ENCODE peak calls at places on chromosomes 12 and 14, in five cellular contexts. Q is brain microvascular endothelial cell, C is lung, B is body of pancreas, S is HepG2. I is an unnamed sample.

GRCh38 chr12:34287437-34287836 is 265.1 kb downstream of the ALG10 start:
- DNase-seq in S (no peak), C (no peak), Q (no peak), B (no peak), I (no peak)

GRCh38 chr12:50314629-50315312 is 31.5 kb upstream of the LIMA1 start:
- DNase-seq in Q (peak; percentile 53), C (no peak), S (peak; percentile 46), B (no peak), I (peak; percentile 89)

GRCh38 chr12:52213541-52214420 is 19.3 kb upstream of the KRT7 start:
- DNase-seq in B (peak; percentile 91), Q (peak; percentile 68), C (peak; percentile 85), S (peak; percentile 57), I (peak; percentile 76)

GRCh38 chr12:80711866-80712265 is 4.4 kb downstream of the MYF6 start:
- DNase-seq in C (no peak), Q (no peak), S (no peak), B (no peak), I (no peak)

GRCh38 chr12:57236224-57236924 is 6.9 kb downstream of the SHMT2 start:
- DNase-seq in S (no peak), C (no peak), B (no peak), Q (no peak), I (no peak)

GRCh38 chr12:121278450-121279375 is 17.8 kb downstream of the CAMKK2 start:
- DNase-seq in Q (no peak), S (no peak), C (peak; percentile 54), B (peak; percentile 59), I (peak; percentile 89)

GRCh38 chr12:119749666-119750065 is 81.7 kb downstream of the PRKAB1 start:
- DNase-seq in S (no peak), B (no peak), Q (no peak), C (no peak), I (peak; percentile 8)

GRCh38 chr12:82099216-82099615 is 259.0 kb downstream of the CCDC59 start:
- DNase-seq in S (no peak), B (no peak), Q (no peak), C (no peak), I (no peak)

GRCh38 chr12:6494968-6495367 is 1.1 kb downstream of the NCAPD2 start:
- DNase-seq in Q (no peak), C (no peak), B (no peak), S (no peak), I (no peak)

GRCh38 chr12:91687052-91688017 is 458.3 kb downstream of the BTG1 start:
- DNase-seq in C (no peak), Q (peak; percentile 39), S (no peak), B (no peak), I (no peak)

GRCh38 chr14:69997849-69998248 is 118.6 kb downstream of the SMOC1 start:
- DNase-seq in C (no peak), S (peak; percentile 47), B (peak; percentile 72), Q (peak; percentile 86), I (peak; percentile 64)

GRCh38 chr12:115229517-115229916 is 545.5 kb upstream of the TBX3 start:
- DNase-seq in C (no peak), S (no peak), Q (no peak), B (no peak), I (no peak)

GRCh38 chr12:6904280-6905276 is at the start of gene LRRC23:
- DNase-seq in C (peak; percentile 98), B (peak; percentile 99), S (peak; percentile 90), Q (peak; percentile 96), I (peak; percentile 93)

GRCh38 chr14:100622708-100623485 is 35.7 kb upstream of the BEGAIN start:
- DNase-seq in S (no peak), B (no peak), Q (no peak), C (no peak), I (no peak)

GRCh38 chr12:115402443-115403170 is 718.6 kb upstream of the TBX3 start:
- DNase-seq in S (no peak), B (no peak), Q (no peak), C (no peak), I (peak; percentile 65)

GRCh38 chr12:65612440-65612839 is 211.8 kb upstream of the HMGA2 start:
- DNase-seq in B (no peak), C (no peak), Q (peak; percentile 78), S (no peak), I (peak; percentile 82)

GRCh38 chr14:106094654-106095189 is 568.3 kb downstream of the TMEM121 start:
- DNase-seq in S (peak; percentile 42), B (peak; percentile 28), Q (no peak), C (no peak), I (no peak)
- TF ChIP-seq CTCF in S (peak; percentile 66), B (no peak), Q (no peak), C (no peak), I (no peak)

GRCh38 chr12:108852674-108853073 is 4.7 kb downstream of the SSH1 start:
- DNase-seq in B (no peak), C (no peak), Q (no peak), S (no peak), I (peak; percentile 70)
- H3K4me3 ChIP-seq in B (no peak overlapping the region), C (no peak overlapping the region), Q (peak overlapping the region; percentile 15), S (no peak overlapping the region), I (peak overlapping the region; percentile 43)

DNA sequence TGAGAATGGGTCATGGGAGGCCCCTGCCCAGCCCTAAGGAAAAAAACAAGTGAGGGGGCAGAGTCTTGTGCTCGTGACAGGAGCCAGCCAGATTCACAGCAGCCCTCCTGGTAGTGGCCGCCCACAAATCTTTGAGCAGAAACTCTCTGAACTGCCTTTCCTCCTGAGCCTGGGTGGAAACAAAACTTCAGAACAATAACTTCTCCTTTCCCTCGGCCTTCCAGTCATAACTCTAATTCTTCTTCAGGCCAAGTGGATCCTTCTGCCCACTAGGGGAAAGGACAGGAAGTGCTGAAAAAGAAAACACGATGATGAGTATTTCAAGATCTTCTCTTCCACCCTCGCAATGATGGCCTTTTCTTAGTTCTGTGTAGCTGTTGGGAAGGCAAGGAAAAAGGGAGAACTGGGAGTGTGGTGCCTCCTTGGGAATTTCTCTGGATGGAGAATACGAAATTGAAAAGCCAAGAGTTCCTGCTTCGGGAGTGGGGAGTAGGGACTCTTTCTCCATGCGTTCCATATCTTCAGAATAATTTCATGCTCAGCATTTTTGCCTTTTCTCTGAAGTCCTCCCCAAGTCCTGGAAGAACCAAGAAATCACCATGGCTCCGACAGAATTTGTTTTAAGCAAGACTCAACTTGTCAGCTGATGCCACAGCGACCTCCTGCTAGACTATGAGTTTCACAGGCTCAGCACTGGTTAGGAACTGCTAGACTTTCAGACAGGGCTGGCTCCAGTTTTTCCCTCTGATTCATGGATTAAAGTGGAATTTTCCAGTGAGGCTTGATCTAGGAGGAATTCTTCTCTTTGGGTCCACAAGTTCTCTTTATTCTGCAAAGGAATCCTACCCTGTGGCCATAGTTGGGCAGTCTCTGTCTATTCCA is 188.9 kb downstream of the CAND1 start:
- DNase-seq in C (no peak), B (no peak), S (no peak), Q (no peak), I (peak; percentile 67)
- TF ChIP-seq CTCF in C (no peak), B (peak; percentile 19), S (no peak), Q (peak; percentile 60), I (peak; percentile 71)

GRCh38 chr12:2960432-2960956 is 1.3 kb downstream of the TEAD4 start:
- DNase-seq in Q (peak; percentile 36), C (no peak), B (no peak), S (peak; percentile 34), I (peak; percentile 39)

GRCh38 chr12:2960996-2961616 is 1.9 kb downstream of the TEAD4 start:
- DNase-seq in S (no peak), B (no peak), C (no peak), Q (no peak), I (peak; percentile 22)

GRCh38 chr12:2963154-2963759 is 4.1 kb downstream of the TEAD4 start:
- DNase-seq in S (peak; percentile 96), Q (no peak), B (peak; percentile 45), C (no peak), I (no peak)

GRCh38 chr12:2961705-2962104 is 2.5 kb downstream of the TEAD4 start:
- DNase-seq in Q (no peak), B (no peak), S (peak; percentile 61), C (no peak), I (no peak)

GRCh38 chr12:2963760-2964292 is 4.6 kb downstream of the TEAD4 start:
- DNase-seq in C (no peak), Q (peak; percentile 16), S (peak; percentile 78), B (no peak), I (peak; percentile 14)
- H3K4me3 ChIP-seq in C (no peak overlapping the region), Q (peak overlapping the region; percentile 32), S (peak overlapping the region; percentile 63), B (no peak overlapping the region), I (no peak overlapping the region)

DNA sequence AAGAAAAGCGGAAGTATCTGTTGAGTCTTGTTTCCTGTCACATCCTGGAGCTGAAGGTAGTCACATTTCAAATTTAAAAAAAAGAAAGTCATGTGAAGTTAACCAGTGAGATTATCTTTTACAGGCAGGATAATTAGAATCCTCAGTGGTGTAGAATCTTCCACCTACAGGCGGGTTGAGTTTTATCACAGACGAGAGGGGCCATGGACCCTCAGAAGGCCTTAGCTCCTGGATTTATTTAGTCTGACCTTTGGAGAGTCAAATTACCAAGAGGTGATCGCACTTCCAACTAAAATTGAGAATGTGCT is 13.0 kb upstream of the GNG2 start:
- DNase-seq in B (no peak), Q (no peak), S (no peak), C (no peak), I (no peak)
- TF ChIP-seq CTCF in B (no peak), Q (no peak), S (no peak), C (no peak), I (no peak)

GRCh38 chr12:27246141-27246540 is 2.1 kb downstream of the STK38L start:
- DNase-seq in Q (no peak), B (no peak), S (no peak), C (no peak), I (no peak)
- H3K4me3 ChIP-seq in Q (peak overlapping the region; percentile 86), B (no peak overlapping the region), S (peak overlapping the region; percentile 76), C (no peak overlapping the region), I (peak overlapping the region; percentile 85)

GRCh38 chr12:49089831-49090773 is 4.5 kb downstream of the DHH start:
- DNase-seq in C (no peak), S (no peak), B (peak; percentile 18), Q (no peak), I (peak; percentile 54)
- TF ChIP-seq CTCF in C (no peak), S (peak; percentile 44), B (no peak), Q (peak; percentile 56), I (peak; percentile 29)

GRCh38 chr12:14290951-14291350 is 74.5 kb upstream of the ATF7IP start:
- DNase-seq in B (no peak), C (no peak), S (no peak), Q (no peak), I (no peak)
- H3K4me3 ChIP-seq in B (no peak overlapping the region), C (no peak overlapping the region), S (no peak overlapping the region), Q (no peak overlapping the region), I (no peak overlapping the region)

I was measured in fibroblast of the aortic adventitia.